ENCODE peak calls at places on chromosomes 4 and X, in four cellular contexts. K is upper lobe of left lung, V is HCT116, I is HepG2. N is an unnamed sample.

GRCh38 chr4:38287090-38287843 is 327.1 kb downstream of the PTTG2 start:
- DNase-seq in K (no peak), V (no peak), I (no peak), N (no peak)

GRCh38 chrX:134933911-134934310 is 56.9 kb upstream of the SMIM10 start:
- DNase-seq in K (no peak), V (no peak), I (no peak), N (no peak)

GRCh38 chr4:164617426-164617825 is 136.5 kb upstream of the SMIM31 start:
- DNase-seq in K (no peak), V (no peak), I (no peak), N (no peak)

GRCh38 chrX:32533848-32534247 is 677.5 kb downstream of the DMD start:
- DNase-seq in K (no peak), V (no peak), I (no peak), N (no peak)

GRCh38 chr4:136562842-136563241 is 969.5 kb downstream of the PCDH18 start:
- DNase-seq in K (no peak), V (no peak), I (peak), N (no peak)

GRCh38 chr4:137129471-137130244 is 402.6 kb downstream of the PCDH18 start:
- DNase-seq in K (no peak), V (no peak), I (no peak), N (no peak)

GRCh38 chr4:48792348-48793006 is 12.4 kb upstream of the FRYL start:
- DNase-seq in K (no peak), V (no peak), I (no peak), N (no peak)

GRCh38 chr4:78293841-78294301 is 236.7 kb downstream of the FRAS1 start:
- DNase-seq in K (no peak), V (no peak), I (no peak), N (no peak)

GRCh38 chr4:48129307-48130014 is 4.6 kb downstream of the TXK start:
- DNase-seq in K (peak), V (no peak), I (no peak), N (no peak)

GRCh38 chr4:140004580-140005314 is 149.2 kb downstream of the MAML3 start:
- DNase-seq in K (peak), V (no peak), I (no peak), N (peak)

GRCh38 chrX:119238557-119238956 is 2.5 kb downstream of the PGRMC1 start:
- DNase-seq in K (no peak), V (no peak), I (no peak), N (no peak)

GRCh38 chrX:77003956-77004355 is 443.2 kb upstream of the FGF16 start:
- DNase-seq in K (no peak), V (no peak), I (no peak), N (no peak)

GRCh38 chr4:36152712-36153111 is 91.6 kb downstream of the ARAP2 start:
- DNase-seq in K (no peak), V (no peak), I (no peak), N (no peak)

GRCh38 chr4:20773144-20773997 is 73.1 kb downstream of the PACRGL start:
- DNase-seq in K (no peak), V (peak), I (peak), N (no peak)

GRCh38 chr4:181504846-181505374 is 738.3 kb upstream of the TENM3 start:
- DNase-seq in K (no peak), V (no peak), I (no peak), N (no peak)

GRCh38 chr4:6248394-6248793 is 21.3 kb upstream of the WFS1 start:
- DNase-seq in K (no peak), V (no peak), I (no peak), N (no peak)

GRCh38 chrX:12770440-12770839 is 20.8 kb upstream of the PRPS2 start:
- DNase-seq in K (no peak), V (no peak), I (no peak), N (no peak)

GRCh38 chr4:176268963-176269362 is at the start of gene ASB5:
- DNase-seq in K (no peak), V (no peak), I (no peak), N (no peak)

GRCh38 chr4:71377561-71377960 is 38.7 kb downstream of the SLC4A4 start:
- DNase-seq in K (no peak), V (no peak), I (no peak), N (no peak)

GRCh38 chr4:171983935-171984805 is 171.0 kb downstream of the GALNTL6 start:
- DNase-seq in K (no peak), V (no peak), I (no peak), N (no peak)

GRCh38 chrX:23841847-23842522 is 59.0 kb downstream of the SAT1 start:
- DNase-seq in K (no peak), V (no peak), I (peak), N (no peak)

GRCh38 chr4:164989464-164989863 is 12.0 kb upstream of the TRIM61 start:
- DNase-seq in K (no peak), V (no peak), I (no peak), N (no peak)

GRCh38 chr4:80011636-80012236 is 61.3 kb downstream of the ANTXR2 start:
- DNase-seq in K (no peak), V (no peak), I (no peak), N (no peak)

GRCh38 chr4:72119946-72120345 is 88.1 kb downstream of the NPFFR2 start:
- DNase-seq in K (no peak), V (no peak), I (no peak), N (no peak)

GRCh38 chr4:38101563-38101962 is 141.4 kb downstream of the PTTG2 start:
- DNase-seq in K (no peak), V (no peak), I (no peak), N (no peak)

GRCh38 chrX:153366878-153367538 is 33.1 kb downstream of the ZNF275 start:
- DNase-seq in K (no peak), V (no peak), I (no peak), N (no peak)

GRCh38 chr4:52407545-52407944 is 251.6 kb downstream of the USP46 start:
- DNase-seq in K (no peak), V (peak), I (peak), N (no peak)

GRCh38 chr4:26030260-26030667 is 116.2 kb downstream of the SMIM20 start:
- DNase-seq in K (no peak), V (no peak), I (no peak), N (no peak)

GRCh38 chr4:11606078-11606477 is 177.4 kb upstream of the HS3ST1 start:
- DNase-seq in K (no peak), V (no peak), I (no peak), N (no peak)

GRCh38 chrX:77740376-77740905 is 45.6 kb downstream of the ATRX start:
- DNase-seq in K (no peak), V (no peak), I (no peak), N (no peak)

GRCh38 chr4:18034099-18034498 is 12.5 kb upstream of the LCORL start:
- DNase-seq in K (no peak), V (no peak), I (no peak), N (no peak)

GRCh38 chr4:113317523-113317922 is 268.1 kb downstream of the ANK2 start:
- DNase-seq in K (no peak), V (no peak), I (no peak), N (no peak)

GRCh38 chr4:158130204-158130603 is 42.6 kb downstream of the GASK1B start:
- DNase-seq in K (no peak), V (no peak), I (no peak), N (no peak)

GRCh38 chr4:109389367-109390118 is 44.1 kb upstream of the SEC24B start:
- DNase-seq in K (no peak), V (no peak), I (peak), N (no peak)

GRCh38 chr4:89898304-89898716 is 3.7 kb downstream of the MMRN1 start:
- DNase-seq in K (no peak), V (no peak), I (no peak), N (no peak)

GRCh38 chr4:123838426-123838825 is 441.8 kb downstream of the SPRY1 start:
- DNase-seq in K (no peak), V (no peak), I (no peak), N (no peak)

GRCh38 chr4:151427268-151427667 is 18.3 kb downstream of the FHIP1A start:
- DNase-seq in K (no peak), V (no peak), I (no peak), N (no peak)

GRCh38 chr4:151430737-151431457 is 21.9 kb downstream of the FHIP1A start:
- DNase-seq in K (no peak), V (no peak), I (no peak), N (no peak)

GRCh38 chr4:151426513-151426912 is 17.5 kb downstream of the FHIP1A start:
- DNase-seq in K (no peak), V (no peak), I (no peak), N (no peak)

GRCh38 chr4:151429957-151430548 is 21.1 kb downstream of the FHIP1A start:
- DNase-seq in K (no peak), V (no peak), I (no peak), N (no peak)

DNA sequence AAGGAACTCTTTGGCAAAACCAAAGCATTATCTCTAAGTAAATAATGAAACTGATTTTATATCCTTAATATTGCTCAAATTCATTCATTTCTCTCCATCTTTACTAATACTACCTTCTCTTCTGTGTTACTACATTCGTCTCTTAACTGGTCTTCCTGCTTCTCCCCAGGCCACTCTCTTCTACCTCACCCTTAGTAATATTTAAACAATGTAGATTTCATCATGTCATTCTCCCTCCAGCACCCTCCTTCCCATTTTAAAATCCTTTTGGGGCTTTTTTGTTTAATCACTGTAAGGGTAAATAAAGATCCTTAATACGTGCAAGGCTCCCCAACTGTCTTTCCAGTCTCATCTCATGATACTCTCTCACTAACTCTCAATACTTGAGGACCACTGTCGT is 19.4 kb downstream of the FHIP1A start:
- DNase-seq in K (no peak), V (no peak), I (no peak), N (no peak)
- TF ChIP-seq POLR2AphosphoS5 in K (no peak), V (no peak), I (no peak), N (no peak)

GRCh38 chr4:60400599-60400998 is 799.5 kb upstream of the ADGRL3 start:
- DNase-seq in K (no peak), V (no peak), I (no peak), N (no peak)
- TF ChIP-seq POLR2AphosphoS5 in K (no peak), V (no peak), I (no peak), N (no peak)

GRCh38 chr4:105036991-105037390 is 109.7 kb upstream of the TET2 start:
- DNase-seq in K (no peak), V (no peak), I (no peak), N (no peak)

DNA sequence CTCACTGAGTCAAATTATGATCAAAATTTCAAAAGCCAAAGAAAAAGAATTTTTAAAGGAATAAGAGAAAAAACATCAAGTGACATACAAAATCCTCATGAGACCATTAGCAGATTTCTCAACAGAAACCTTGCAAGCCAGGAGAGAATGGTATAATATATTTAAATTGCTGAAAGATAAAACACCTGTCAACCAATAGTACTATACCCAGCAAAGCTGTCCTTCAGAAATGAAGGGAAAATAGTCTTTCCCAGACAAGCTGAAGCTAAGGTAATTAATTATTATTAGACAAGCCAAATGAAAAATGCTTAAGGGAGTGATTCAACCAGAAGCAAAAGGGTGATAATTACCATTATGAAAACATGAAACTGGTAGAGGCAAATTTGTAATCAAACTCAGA is 104.2 kb upstream of the TET2 start:
- DNase-seq in K (no peak), V (no peak), I (no peak), N (no peak)
- TF ChIP-seq POLR2AphosphoS5 in K (no peak), V (no peak), I (no peak), N (no peak)

GRCh38 chrX:15128838-15129237 is 141.0 kb downstream of the ASB9 start:
- DNase-seq in K (no peak), V (no peak), I (no peak), N (no peak)

GRCh38 chrX:15129412-15129811 is 140.5 kb downstream of the ASB9 start:
- DNase-seq in K (no peak), V (no peak), I (no peak), N (no peak)

DNA sequence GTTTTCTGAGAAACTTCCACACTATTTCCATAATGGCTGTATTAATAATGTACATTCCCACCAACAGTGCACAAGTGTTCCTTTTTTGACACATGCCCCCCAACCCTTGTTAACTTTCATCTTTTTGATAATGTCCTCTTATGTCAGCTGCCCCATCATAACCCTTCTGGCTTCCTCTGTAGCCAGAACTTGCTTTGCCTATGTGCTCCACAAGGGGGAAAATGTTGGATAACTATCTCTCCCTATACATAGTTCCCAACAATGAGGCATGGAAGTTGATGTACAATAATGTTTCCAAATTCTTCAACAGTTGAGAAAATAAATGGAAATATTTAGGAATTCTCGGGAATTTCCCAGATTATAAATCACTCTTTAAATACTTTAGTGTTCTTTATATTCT is 142.9 kb downstream of the ASB9 start:
- DNase-seq in K (no peak), V (no peak), I (no peak), N (no peak)
- TF ChIP-seq POLR2AphosphoS5 in K (no peak), V (no peak), I (no peak), N (no peak)

GRCh38 chr4:117784266-117784665 is 250.0 kb upstream of the NDST3 start:
- DNase-seq in K (no peak), V (no peak), I (no peak), N (no peak)
- TF ChIP-seq POLR2AphosphoS5 in K (no peak), V (no peak), I (no peak), N (no peak)

DNA sequence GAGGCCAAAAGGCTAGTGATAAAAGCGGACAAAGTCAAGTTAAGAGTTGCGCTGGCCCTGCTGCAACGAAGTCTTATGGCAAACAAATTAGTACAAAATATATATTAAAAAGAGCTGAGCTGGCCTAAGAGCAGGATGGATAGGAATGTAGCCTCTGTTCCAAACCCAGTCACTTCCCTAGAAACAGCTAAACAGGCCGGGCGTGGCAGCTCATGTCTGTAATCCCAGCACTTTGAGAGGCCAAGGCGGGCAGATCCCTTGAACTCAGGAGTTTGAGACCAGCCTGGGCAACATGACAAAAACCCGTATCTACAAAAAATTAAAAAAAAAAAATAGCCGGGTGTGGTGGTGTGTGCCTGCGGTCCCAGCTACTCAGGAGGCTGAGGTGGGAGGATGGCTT is 32.4 kb upstream of the UGDH start:
- DNase-seq in K (no peak), V (no peak), I (no peak), N (no peak)
- TF ChIP-seq POLR2AphosphoS5 in K (no peak), V (no peak), I (no peak), N (no peak)